ENCODE peak calls at places on chromosomes 4 and X, in seven cellular contexts. Y is GM12878, Z is SK-N-SH, R is HCT116, V is H1, B is K562, E is HepG2. K is an unnamed sample.

GRCh38 chr4:8838911-8839431 is 32.7 kb downstream of the HMX1 start:
- DNase-seq in Z (peak), E (no peak), V (no peak), Y (no peak), B (no peak), R (no peak), K (no peak)

GRCh38 chr4:186554890-186555827 is at the start of gene MTNR1A:
- DNase-seq in B (no peak), Y (no peak), V (no peak), R (no peak), E (no peak), Z (peak), K (no peak)

GRCh38 chr4:31803511-31804195 is 1083.5 kb downstream of the PCDH7 start:
- DNase-seq in Z (no peak), V (no peak), R (no peak), E (no peak), B (no peak), Y (no peak), K (no peak)

GRCh38 chrX:151081016-151081415 is 95.4 kb upstream of the GPR50 start:
- DNase-seq in B (no peak), Y (no peak), R (no peak), E (no peak), Z (no peak), V (no peak), K (no peak)

GRCh38 chr4:53064609-53065008 is 202.5 kb downstream of the RASL11B start:
- DNase-seq in Y (no peak), R (no peak), B (no peak), Z (no peak), V (no peak), E (no peak), K (no peak)

GRCh38 chr4:187999406-187999932 is 3.9 kb downstream of the ZFP42 start:
- DNase-seq in E (no peak), V (no peak), Z (no peak), Y (no peak), R (no peak), B (no peak), K (no peak)

GRCh38 chr4:19195696-19196095 is 1056.0 kb upstream of the SLIT2 start:
- DNase-seq in B (no peak), Z (no peak), E (no peak), R (no peak), V (peak), Y (no peak), K (no peak)

GRCh38 chr4:43233321-43233720 is 340.8 kb downstream of the GRXCR1 start:
- DNase-seq in V (no peak), Z (no peak), B (no peak), R (no peak), Y (no peak), E (no peak), K (no peak)

GRCh38 chrX:86148024-86148511 is at the start of gene DACH2:
- DNase-seq in E (peak), V (peak), B (peak), Z (peak), R (no peak), Y (no peak), K (no peak)

GRCh38 chr4:81470456-81471327 is 1.0 kb downstream of the RASGEF1B start:
- DNase-seq in Y (no peak), V (no peak), R (no peak), E (no peak), Z (no peak), B (no peak), K (no peak)

GRCh38 chr4:3384771-3385701 is 56.7 kb upstream of the HGFAC start:
- DNase-seq in Z (no peak), Y (no peak), R (no peak), V (no peak), B (no peak), E (peak), K (no peak)

GRCh38 chr4:75985116-75985515 is 5.6 kb downstream of the SDAD1 start:
- DNase-seq in B (no peak), Y (no peak), E (no peak), R (no peak), V (no peak), Z (no peak), K (no peak)

GRCh38 chr4:130524057-130524456 is 1428.1 kb downstream of the C4orf33 start:
- DNase-seq in B (peak), E (no peak), R (no peak), Z (no peak), V (no peak), Y (no peak), K (no peak)

GRCh38 chrX:94633237-94633636 is 959.2 kb downstream of the FAM133A start:
- DNase-seq in R (no peak), B (no peak), E (no peak), V (no peak), Z (no peak), Y (no peak), K (no peak)

GRCh38 chr4:176717237-176717636 is 75.5 kb downstream of the VEGFC start:
- DNase-seq in E (no peak), V (no peak), R (no peak), Y (no peak), Z (no peak), B (no peak), K (no peak)

GRCh38 chr4:123200417-123200945 is 196.1 kb upstream of the SPRY1 start:
- DNase-seq in R (no peak), E (no peak), Z (no peak), V (no peak), B (no peak), Y (no peak), K (no peak)

GRCh38 chr4:3744232-3744631 is 22.0 kb upstream of the ADRA2C start:
- DNase-seq in Z (no peak), Y (no peak), E (no peak), B (no peak), V (no peak), R (no peak), K (no peak)

GRCh38 chr4:98919996-98920395 is 8.9 kb downstream of the EIF4E start:
- DNase-seq in Y (no peak), Z (no peak), V (no peak), R (no peak), B (no peak), E (no peak), K (no peak)

GRCh38 chrX:5998901-5999300 is 229.8 kb downstream of the NLGN4X start:
- DNase-seq in Z (no peak), V (no peak), E (no peak), B (no peak), Y (no peak), R (no peak), K (no peak)

GRCh38 chr4:2871911-2872310 is 28.3 kb downstream of the ADD1 start:
- DNase-seq in B (peak), R (no peak), Y (no peak), V (no peak), E (no peak), Z (no peak), K (no peak)

GRCh38 chrX:132191938-132192337 is 27.3 kb downstream of the RAP2C start:
- DNase-seq in Y (no peak), Z (no peak), R (no peak), E (no peak), V (no peak), B (no peak), K (no peak)

GRCh38 chr4:189511581-189511980 is 429.1 kb upstream of the FRG1 start:
- DNase-seq in V (no peak), B (no peak), R (no peak), Z (no peak), E (no peak), Y (no peak), K (no peak)

GRCh38 chrX:39821011-39821708 is 276.6 kb downstream of the BCOR start:
- DNase-seq in R (no peak), Y (no peak), E (no peak), V (no peak), Z (peak), B (no peak), K (no peak)

GRCh38 chrX:10570601-10571000 is 49.8 kb downstream of the MID1 start:
- DNase-seq in V (no peak), E (no peak), R (no peak), Z (no peak), B (no peak), Y (no peak), K (no peak)

GRCh38 chr4:38958453-38958852 is 73.8 kb downstream of the TMEM156 start:
- DNase-seq in V (no peak), Z (no peak), B (no peak), E (no peak), Y (no peak), R (no peak), K (no peak)

GRCh38 chr4:135739354-135739753 is 1537.8 kb upstream of the PABPC4L start:
- DNase-seq in Z (no peak), B (no peak), R (no peak), E (no peak), V (no peak), Y (no peak), K (no peak)

GRCh38 chrX:89021964-89022363 is 274.9 kb downstream of the CPXCR1 start:
- DNase-seq in Z (no peak), R (no peak), B (no peak), E (no peak), V (no peak), Y (no peak), K (no peak)
- TF ChIP-seq JUND in Z (no peak), R (no peak), B (no peak), E (no peak), V (no peak), Y (no peak), K (no peak)

GRCh38 chrX:52988985-52989917 is 30.9 kb upstream of the FAM156A start:
- DNase-seq in V (no peak), E (no peak), B (no peak), R (no peak), Z (no peak), Y (no peak), K (no peak)
- TF ChIP-seq JUND in V (no peak), E (no peak), B (no peak), R (no peak), Z (no peak), Y (no peak), K (no peak)

GRCh38 chrX:16484338-16484737 is 165.6 kb upstream of the S100G start:
- DNase-seq in B (no peak), Z (no peak), Y (no peak), R (peak), E (no peak), V (no peak), K (peak)
- TF ChIP-seq JUND in B (no peak), Z (peak), Y (no peak), R (peak), E (no peak), V (no peak), K (no peak)

GRCh38 chr4:87354168-87355102 is 31.8 kb upstream of the HSD17B13 start:
- DNase-seq in B (no peak), Y (no peak), R (no peak), Z (no peak), V (no peak), E (no peak), K (no peak)

GRCh38 chr4:87359258-87359657 is 31.7 kb downstream of the HSD17B11 start:
- DNase-seq in Y (no peak), V (no peak), R (no peak), E (no peak), B (no peak), Z (no peak), K (no peak)

GRCh38 chr4:87356832-87357526 is 34.0 kb downstream of the HSD17B11 start:
- DNase-seq in V (no peak), Y (no peak), E (no peak), R (no peak), Z (no peak), B (no peak), K (no peak)

DNA sequence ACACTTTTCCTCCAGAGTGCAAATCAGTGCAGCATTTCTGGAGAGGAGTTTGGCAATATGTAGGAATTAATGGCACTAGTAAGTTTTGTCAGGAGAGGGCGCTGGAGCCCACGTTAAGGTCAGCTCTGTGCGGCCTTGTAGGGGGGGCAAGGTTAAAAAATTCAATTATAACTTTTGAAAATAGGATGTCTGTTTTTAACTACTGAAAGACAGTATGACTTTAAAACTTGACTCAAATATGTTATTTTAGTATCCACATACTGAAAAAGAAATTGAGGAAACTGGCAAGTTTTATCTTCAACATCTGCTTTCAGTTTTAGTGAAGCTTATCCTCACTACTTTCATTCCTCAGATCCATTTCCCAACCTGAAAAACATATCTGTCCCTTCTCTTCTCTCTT is 30.9 kb upstream of the HSD17B13 start:
- DNase-seq in Y (peak), R (peak), V (peak), B (peak), Z (peak), E (peak), K (peak)
- TF ChIP-seq JUND in Y (no peak), R (no peak), V (no peak), B (no peak), Z (no peak), E (no peak), K (no peak)

DNA sequence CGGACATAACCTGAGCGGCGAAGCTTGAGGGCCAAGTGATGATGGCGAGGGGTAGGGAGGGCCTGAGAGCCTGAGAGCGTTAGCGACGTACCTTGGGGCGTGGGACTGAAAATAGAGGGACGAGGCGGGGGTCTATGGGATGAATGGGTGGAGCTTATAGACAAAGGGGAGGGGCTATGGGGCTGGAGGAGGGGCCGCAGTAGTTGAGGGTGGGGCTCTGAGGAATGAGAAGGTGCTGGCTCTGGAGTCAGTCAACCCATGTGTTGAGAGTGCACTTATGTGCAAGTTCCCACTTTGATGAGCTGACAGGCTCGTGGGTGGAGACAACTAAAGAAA is 469 bp downstream of the TBC1D25 start:
- DNase-seq in R (peak), B (no peak), E (peak), Y (no peak), Z (peak), V (no peak), K (peak)
- TF ChIP-seq JUND in R (no peak), B (no peak), E (no peak), Y (no peak), Z (no peak), V (no peak), K (no peak)

K was measured in T47D.